ENCODE peak calls at places on chromosomes 12 and 14, in nine cellular contexts. One of them, this sample, is unnamed.

GRCh38 chr12:116459921-116460666 is 99.1 kb upstream of the MAP1LC3B2 start:
- DNase-seq in substantia nigra: no peak
- DNase-seq in uterus: no peak
- DNase-seq in progenitor cell of endocrine pancreas: no peak
- DNase-seq in activated naive CD4-positive, alpha-beta T cell treated with anti-CD3 and anti-CD28 coated beads for 36 hours: no peak
- DNase-seq in OCI-LY7: no peak
- DNase-seq in amniotic stem cell: no peak
- DNase-seq in activated T-helper 9 cell treated with anti-CD3 and anti-CD28 coated beads, Interleukin-2, amount 50 U/mL, for 16 hours: no peak
- DNase-seq in kidney tubule cell: peak
- DNase-seq in this sample: no peak

GRCh38 chr12:123063535-123063934 is 83.1 kb downstream of the ARL6IP4 start:
- DNase-seq in uterus: no peak
- DNase-seq in amniotic stem cell: no peak
- DNase-seq in progenitor cell of endocrine pancreas: no peak
- DNase-seq in kidney tubule cell: peak
- DNase-seq in substantia nigra: no peak
- DNase-seq in activated naive CD4-positive, alpha-beta T cell treated with anti-CD3 and anti-CD28 coated beads for 36 hours: peak
- DNase-seq in OCI-LY7: peak
- DNase-seq in activated T-helper 9 cell treated with anti-CD3 and anti-CD28 coated beads, Interleukin-2, amount 50 U/mL, for 16 hours: no peak
- DNase-seq in this sample: no peak

GRCh38 chr12:125381373-125381772 is 316.1 kb downstream of the AACS start:
- DNase-seq in activated T-helper 9 cell treated with anti-CD3 and anti-CD28 coated beads, Interleukin-2, amount 50 U/mL, for 16 hours: no peak
- DNase-seq in progenitor cell of endocrine pancreas: peak
- DNase-seq in substantia nigra: no peak
- DNase-seq in amniotic stem cell: no peak
- DNase-seq in kidney tubule cell: no peak
- DNase-seq in OCI-LY7: no peak
- DNase-seq in activated naive CD4-positive, alpha-beta T cell treated with anti-CD3 and anti-CD28 coated beads for 36 hours: no peak
- DNase-seq in uterus: no peak
- DNase-seq in this sample: no peak

GRCh38 chr14:29310757-29311156 is 544.2 kb downstream of the FOXG1 start:
- DNase-seq in progenitor cell of endocrine pancreas: no peak
- DNase-seq in activated naive CD4-positive, alpha-beta T cell treated with anti-CD3 and anti-CD28 coated beads for 36 hours: no peak
- DNase-seq in uterus: no peak
- DNase-seq in substantia nigra: no peak
- DNase-seq in amniotic stem cell: peak
- DNase-seq in kidney tubule cell: peak
- DNase-seq in OCI-LY7: no peak
- DNase-seq in activated T-helper 9 cell treated with anti-CD3 and anti-CD28 coated beads, Interleukin-2, amount 50 U/mL, for 16 hours: no peak
- DNase-seq in this sample: no peak

GRCh38 chr12:100926669-100927248 is 132.2 kb downstream of the ANO4 start:
- DNase-seq in activated T-helper 9 cell treated with anti-CD3 and anti-CD28 coated beads, Interleukin-2, amount 50 U/mL, for 16 hours: no peak
- DNase-seq in uterus: no peak
- DNase-seq in activated naive CD4-positive, alpha-beta T cell treated with anti-CD3 and anti-CD28 coated beads for 36 hours: no peak
- DNase-seq in amniotic stem cell: no peak
- DNase-seq in progenitor cell of endocrine pancreas: peak
- DNase-seq in kidney tubule cell: peak
- DNase-seq in substantia nigra: no peak
- DNase-seq in OCI-LY7: no peak
- DNase-seq in this sample: no peak

GRCh38 chr12:47988073-47989022 is 15.9 kb downstream of the COL2A1 start:
- DNase-seq in uterus: no peak
- DNase-seq in amniotic stem cell: no peak
- DNase-seq in activated T-helper 9 cell treated with anti-CD3 and anti-CD28 coated beads, Interleukin-2, amount 50 U/mL, for 16 hours: no peak
- DNase-seq in OCI-LY7: no peak
- DNase-seq in progenitor cell of endocrine pancreas: no peak
- DNase-seq in substantia nigra: no peak
- DNase-seq in activated naive CD4-positive, alpha-beta T cell treated with anti-CD3 and anti-CD28 coated beads for 36 hours: no peak
- DNase-seq in kidney tubule cell: peak
- DNase-seq in this sample: no peak

GRCh38 chr12:116894913-116895312 is 13.7 kb upstream of the HRK start:
- DNase-seq in OCI-LY7: no peak
- DNase-seq in substantia nigra: no peak
- DNase-seq in amniotic stem cell: no peak
- DNase-seq in activated T-helper 9 cell treated with anti-CD3 and anti-CD28 coated beads, Interleukin-2, amount 50 U/mL, for 16 hours: no peak
- DNase-seq in kidney tubule cell: no peak
- DNase-seq in progenitor cell of endocrine pancreas: no peak
- DNase-seq in activated naive CD4-positive, alpha-beta T cell treated with anti-CD3 and anti-CD28 coated beads for 36 hours: no peak
- DNase-seq in uterus: no peak
- DNase-seq in this sample: no peak

GRCh38 chr14:101202627-101203404 is 299.3 kb upstream of the RTL1 start:
- DNase-seq in activated T-helper 9 cell treated with anti-CD3 and anti-CD28 coated beads, Interleukin-2, amount 50 U/mL, for 16 hours: no peak
- DNase-seq in OCI-LY7: no peak
- DNase-seq in activated naive CD4-positive, alpha-beta T cell treated with anti-CD3 and anti-CD28 coated beads for 36 hours: no peak
- DNase-seq in progenitor cell of endocrine pancreas: peak
- DNase-seq in amniotic stem cell: no peak
- DNase-seq in kidney tubule cell: no peak
- DNase-seq in uterus: peak
- DNase-seq in substantia nigra: no peak
- DNase-seq in this sample: no peak

GRCh38 chr12:124757329-124757728 is 106.3 kb downstream of the SCARB1 start:
- DNase-seq in substantia nigra: no peak
- DNase-seq in OCI-LY7: no peak
- DNase-seq in activated T-helper 9 cell treated with anti-CD3 and anti-CD28 coated beads, Interleukin-2, amount 50 U/mL, for 16 hours: no peak
- DNase-seq in amniotic stem cell: no peak
- DNase-seq in kidney tubule cell: no peak
- DNase-seq in progenitor cell of endocrine pancreas: no peak
- DNase-seq in activated naive CD4-positive, alpha-beta T cell treated with anti-CD3 and anti-CD28 coated beads for 36 hours: no peak
- DNase-seq in uterus: no peak
- DNase-seq in this sample: no peak

GRCh38 chr12:132359971-132360370 is 30.6 kb upstream of the GALNT9 start:
- DNase-seq in uterus: no peak
- DNase-seq in amniotic stem cell: no peak
- DNase-seq in activated naive CD4-positive, alpha-beta T cell treated with anti-CD3 and anti-CD28 coated beads for 36 hours: no peak
- DNase-seq in substantia nigra: no peak
- DNase-seq in OCI-LY7: no peak
- DNase-seq in activated T-helper 9 cell treated with anti-CD3 and anti-CD28 coated beads, Interleukin-2, amount 50 U/mL, for 16 hours: no peak
- DNase-seq in kidney tubule cell: no peak
- DNase-seq in progenitor cell of endocrine pancreas: no peak
- DNase-seq in this sample: no peak

GRCh38 chr12:105916698-105917059 is 222.1 kb downstream of the NUAK1 start:
- DNase-seq in substantia nigra: no peak
- DNase-seq in activated naive CD4-positive, alpha-beta T cell treated with anti-CD3 and anti-CD28 coated beads for 36 hours: no peak
- DNase-seq in progenitor cell of endocrine pancreas: no peak
- DNase-seq in OCI-LY7: no peak
- DNase-seq in amniotic stem cell: no peak
- DNase-seq in uterus: no peak
- DNase-seq in kidney tubule cell: no peak
- DNase-seq in activated T-helper 9 cell treated with anti-CD3 and anti-CD28 coated beads, Interleukin-2, amount 50 U/mL, for 16 hours: no peak
- DNase-seq in this sample: no peak

GRCh38 chr12:92596388-92596787 is 106.4 kb upstream of the PLEKHG7 start:
- DNase-seq in uterus: no peak
- DNase-seq in kidney tubule cell: peak
- DNase-seq in substantia nigra: no peak
- DNase-seq in OCI-LY7: no peak
- DNase-seq in activated T-helper 9 cell treated with anti-CD3 and anti-CD28 coated beads, Interleukin-2, amount 50 U/mL, for 16 hours: no peak
- DNase-seq in activated naive CD4-positive, alpha-beta T cell treated with anti-CD3 and anti-CD28 coated beads for 36 hours: no peak
- DNase-seq in progenitor cell of endocrine pancreas: no peak
- DNase-seq in amniotic stem cell: no peak
- DNase-seq in this sample: no peak

GRCh38 chr14:55847766-55848165 is 267.8 kb downstream of the KTN1 start:
- DNase-seq in amniotic stem cell: peak
- DNase-seq in kidney tubule cell: peak
- DNase-seq in progenitor cell of endocrine pancreas: no peak
- DNase-seq in uterus: no peak
- DNase-seq in OCI-LY7: no peak
- DNase-seq in activated T-helper 9 cell treated with anti-CD3 and anti-CD28 coated beads, Interleukin-2, amount 50 U/mL, for 16 hours: no peak
- DNase-seq in substantia nigra: no peak
- DNase-seq in activated naive CD4-positive, alpha-beta T cell treated with anti-CD3 and anti-CD28 coated beads for 36 hours: no peak
- DNase-seq in this sample: no peak

GRCh38 chr12:3540387-3541320 is 49.7 kb downstream of the PRMT8 start:
- DNase-seq in progenitor cell of endocrine pancreas: no peak
- DNase-seq in activated T-helper 9 cell treated with anti-CD3 and anti-CD28 coated beads, Interleukin-2, amount 50 U/mL, for 16 hours: no peak
- DNase-seq in activated naive CD4-positive, alpha-beta T cell treated with anti-CD3 and anti-CD28 coated beads for 36 hours: no peak
- DNase-seq in amniotic stem cell: no peak
- DNase-seq in kidney tubule cell: no peak
- DNase-seq in uterus: no peak
- DNase-seq in substantia nigra: no peak
- DNase-seq in OCI-LY7: no peak
- DNase-seq in this sample: no peak